ENCODE peak calls at places on chromosomes 13 and 19, in nine cellular contexts. A, V, Z, F, N, J, O, W and K are unnamed samples.

GRCh38 chr19:41409288-41409687 is 11.7 kb downstream of the BCKDHA start:
- DNase-seq in A (peak; percentile 20), V (no peak), Z (no peak), F (no peak), N (no peak), J (peak; percentile 61), O (no peak), W (peak; percentile 24), K (no peak)

GRCh38 chr19:7618771-7619510 is 10.4 kb downstream of the XAB2 start:
- DNase-seq in A (no peak), V (no peak), Z (peak; percentile 8), F (no peak), N (no peak), J (no peak), O (no peak), W (no peak), K (peak; percentile 96)

GRCh38 chr13:28046981-28047380 is 53.4 kb downstream of the FLT3 start:
- DNase-seq in A (peak; percentile 52), V (no peak), Z (no peak), F (no peak), N (no peak), J (peak; percentile 88), O (no peak), W (no peak), K (no peak)

GRCh38 chr19:49637865-49638350 is 2.0 kb downstream of the RRAS start:
- DNase-seq in A (peak; percentile 75), V (peak; percentile 51), Z (no peak), F (no peak), N (no peak), J (peak; percentile 72), O (no peak), W (no peak), K (peak; percentile 57)

GRCh38 chr13:98405107-98405571 is 171.8 kb downstream of the STK24 start:
- DNase-seq in A (peak; percentile 25), V (no peak), Z (peak; percentile 9), F (peak; percentile 18), N (no peak), J (peak; percentile 11), O (no peak), W (no peak), K (peak; percentile 27)

GRCh38 chr13:105410602-105411001 is 1124.9 kb downstream of the EFNB2 start:
- DNase-seq in A (peak; percentile 41), V (no peak), Z (peak; percentile 31), F (peak; percentile 57), N (peak; percentile 8), J (peak; percentile 10), O (peak; percentile 57), W (peak; percentile 16), K (peak; percentile 23)

GRCh38 chr13:49587311-49587847 is 2.0 kb upstream of the RCBTB1 start:
- DNase-seq in A (peak; percentile 41), V (no peak), Z (no peak), F (no peak), N (no peak), J (peak; percentile 80), O (no peak), W (no peak), K (peak; percentile 30)

GRCh38 chr19:23999821-24000610 is 85.3 kb downstream of the ZNF726 start:
- DNase-seq in A (no peak), V (no peak), Z (no peak), F (no peak), N (no peak), J (no peak), O (no peak), W (no peak), K (no peak)

GRCh38 chr19:6132482-6132881 is 3.0 kb upstream of the ACSBG2 start:
- DNase-seq in A (no peak), V (no peak), Z (no peak), F (no peak), N (no peak), J (no peak), O (no peak), W (no peak), K (no peak)

GRCh38 chr13:45747071-45747470 is 45.0 kb downstream of the CBY2 start:
- DNase-seq in A (no peak), V (no peak), Z (no peak), F (no peak), N (no peak), J (no peak), O (no peak), W (no peak), K (no peak)

GRCh38 chr13:111074826-111075225 is 40.3 kb upstream of the ARHGEF7 start:
- DNase-seq in A (peak; percentile 41), V (no peak), Z (no peak), F (no peak), N (no peak), J (peak; percentile 18), O (no peak), W (no peak), K (no peak)

GRCh38 chr19:15635016-15635805 is 5.5 kb upstream of the CYP4F3 start:
- DNase-seq in A (no peak), V (no peak), Z (no peak), F (no peak), N (no peak), J (no peak), O (no peak), W (no peak), K (no peak)

GRCh38 chr13:31043891-31044657 is 111.6 kb downstream of the TEX26 start:
- DNase-seq in A (peak; percentile 82), V (peak; percentile 49), Z (peak; percentile 68), F (peak; percentile 58), N (peak; percentile 85), J (peak; percentile 80), O (peak; percentile 89), W (peak; percentile 89), K (peak; percentile 92)